ENCODE peak calls at places on chromosomes 2 and 18, in nine cellular contexts. One of them, this sample, is unnamed.

GRCh38 chr2:194992648-194993047 is 664.4 kb upstream of the SLC39A10 start:
- ATAC-seq in body of pancreas: no peak
- ATAC-seq in A549: no peak
- ATAC-seq in HCT116: no peak
- ATAC-seq in K562: no peak
- ATAC-seq in upper lobe of left lung: no peak
- ATAC-seq in right lobe of liver: no peak
- ATAC-seq in GM12878: no peak
- ATAC-seq in gastrocnemius medialis: no peak
- ATAC-seq in this sample: no peak

GRCh38 chr2:229901819-229902218 is 20.0 kb downstream of the TRIP12 start:
- ATAC-seq in gastrocnemius medialis: no peak
- ATAC-seq in K562: no peak
- ATAC-seq in GM12878: no peak
- ATAC-seq in right lobe of liver: peak; percentile 55
- ATAC-seq in HCT116: peak; percentile 87
- ATAC-seq in body of pancreas: peak; percentile 71
- ATAC-seq in upper lobe of left lung: no peak
- ATAC-seq in A549: peak; percentile 72
- ATAC-seq in this sample: no peak

GRCh38 chr2:27977623-27978312 is 87.2 kb downstream of the BABAM2 start:
- ATAC-seq in gastrocnemius medialis: peak; percentile 95
- ATAC-seq in right lobe of liver: no peak
- ATAC-seq in K562: no peak
- ATAC-seq in A549: peak; percentile 91
- ATAC-seq in HCT116: peak; percentile 85
- ATAC-seq in GM12878: no peak
- ATAC-seq in upper lobe of left lung: peak; percentile 22
- ATAC-seq in body of pancreas: no peak
- ATAC-seq in this sample: peak; percentile 48

GRCh38 chr18:27605107-27605834 is 420.2 kb upstream of the CHST9 start:
- ATAC-seq in A549: peak; percentile 91
- ATAC-seq in body of pancreas: peak; percentile 87
- ATAC-seq in HCT116: peak; percentile 77
- ATAC-seq in upper lobe of left lung: peak; percentile 68
- ATAC-seq in GM12878: peak; percentile 90
- ATAC-seq in K562: peak; percentile 80
- ATAC-seq in right lobe of liver: peak; percentile 97
- ATAC-seq in gastrocnemius medialis: peak; percentile 75
- ATAC-seq in this sample: no peak

GRCh38 chr2:37636209-37637077 is 35.0 kb downstream of the CDC42EP3 start:
- ATAC-seq in A549: no peak
- ATAC-seq in body of pancreas: no peak
- ATAC-seq in K562: no peak
- ATAC-seq in upper lobe of left lung: no peak
- ATAC-seq in HCT116: no peak
- ATAC-seq in GM12878: no peak
- ATAC-seq in gastrocnemius medialis: no peak
- ATAC-seq in right lobe of liver: peak; percentile 12
- ATAC-seq in this sample: no peak

GRCh38 chr18:34510926-34511325 is 199.2 kb upstream of the DTNA start:
- ATAC-seq in upper lobe of left lung: no peak
- ATAC-seq in K562: no peak
- ATAC-seq in GM12878: no peak
- ATAC-seq in gastrocnemius medialis: no peak
- ATAC-seq in HCT116: no peak
- ATAC-seq in A549: no peak
- ATAC-seq in body of pancreas: no peak
- ATAC-seq in right lobe of liver: no peak
- ATAC-seq in this sample: no peak

GRCh38 chr2:159090514-159091201 is 122.2 kb downstream of the TANC1 start:
- ATAC-seq in gastrocnemius medialis: no peak
- ATAC-seq in A549: no peak
- ATAC-seq in upper lobe of left lung: no peak
- ATAC-seq in body of pancreas: peak; percentile 54
- ATAC-seq in GM12878: peak; percentile 76
- ATAC-seq in right lobe of liver: peak; percentile 43
- ATAC-seq in HCT116: no peak
- ATAC-seq in K562: no peak
- ATAC-seq in this sample: peak; percentile 31

GRCh38 chr18:51038110-51038509 is 8.1 kb downstream of the SMAD4 start:
- ATAC-seq in right lobe of liver: peak; percentile 96
- ATAC-seq in K562: peak; percentile 34
- ATAC-seq in upper lobe of left lung: no peak
- ATAC-seq in A549: no peak
- ATAC-seq in gastrocnemius medialis: no peak
- ATAC-seq in HCT116: no peak
- ATAC-seq in body of pancreas: peak; percentile 81
- ATAC-seq in GM12878: no peak
- ATAC-seq in this sample: no peak

GRCh38 chr2:237309011-237309410 is 105.0 kb downstream of the COL6A3 start:
- ATAC-seq in right lobe of liver: no peak
- ATAC-seq in upper lobe of left lung: no peak
- ATAC-seq in body of pancreas: no peak
- ATAC-seq in HCT116: no peak
- ATAC-seq in gastrocnemius medialis: peak; percentile 62
- ATAC-seq in A549: no peak
- ATAC-seq in K562: no peak
- ATAC-seq in GM12878: no peak
- ATAC-seq in this sample: no peak

GRCh38 chr2:237306083-237306786 is 107.7 kb downstream of the COL6A3 start:
- ATAC-seq in K562: no peak
- ATAC-seq in upper lobe of left lung: no peak
- ATAC-seq in GM12878: no peak
- ATAC-seq in right lobe of liver: no peak
- ATAC-seq in HCT116: no peak
- ATAC-seq in body of pancreas: no peak
- ATAC-seq in gastrocnemius medialis: no peak
- ATAC-seq in A549: no peak
- ATAC-seq in this sample: no peak

GRCh38 chr2:237306787-237307170 is 107.2 kb downstream of the COL6A3 start:
- ATAC-seq in HCT116: no peak
- ATAC-seq in right lobe of liver: no peak
- ATAC-seq in upper lobe of left lung: no peak
- ATAC-seq in gastrocnemius medialis: no peak
- ATAC-seq in body of pancreas: no peak
- ATAC-seq in A549: no peak
- ATAC-seq in K562: no peak
- ATAC-seq in GM12878: no peak
- ATAC-seq in this sample: no peak

GRCh38 chr2:237305579-237305978 is 108.4 kb downstream of the COL6A3 start:
- ATAC-seq in K562: no peak
- ATAC-seq in GM12878: no peak
- ATAC-seq in upper lobe of left lung: no peak
- ATAC-seq in gastrocnemius medialis: no peak
- ATAC-seq in body of pancreas: no peak
- ATAC-seq in HCT116: no peak
- ATAC-seq in A549: no peak
- ATAC-seq in right lobe of liver: no peak
- ATAC-seq in this sample: no peak

DNA sequence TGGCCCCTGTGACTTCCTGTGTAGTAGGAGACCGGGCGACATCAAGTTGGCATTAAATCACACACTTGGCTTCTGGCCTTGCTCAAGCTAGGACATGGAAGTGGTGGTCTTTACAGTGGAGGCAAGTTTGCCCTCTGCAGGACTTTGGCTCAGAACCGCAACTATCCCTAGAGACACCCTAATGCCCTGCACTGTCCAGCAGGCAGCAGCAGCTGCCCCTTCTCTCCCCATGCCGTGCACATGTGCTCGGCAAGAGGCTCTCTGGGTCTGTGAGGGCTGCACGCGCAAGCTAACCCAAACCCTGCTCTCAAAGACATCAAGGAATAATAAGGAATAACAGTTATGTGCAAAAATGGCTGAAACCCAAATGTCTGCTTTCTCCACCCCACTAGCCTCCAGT is 106.5 kb downstream of the COL6A3 start:
- ATAC-seq in gastrocnemius medialis: no peak
- ATAC-seq in GM12878: no peak
- ATAC-seq in A549: peak; percentile 51
- ATAC-seq in HCT116: no peak
- ATAC-seq in upper lobe of left lung: no peak
- ATAC-seq in body of pancreas: no peak
- ATAC-seq in K562: no peak
- ATAC-seq in right lobe of liver: no peak
- ATAC-seq in this sample: no peak
- TF ChIP-seq POLR2A in gastrocnemius medialis: no peak
- TF ChIP-seq POLR2A in GM12878: no peak
- TF ChIP-seq POLR2A in A549: no peak
- TF ChIP-seq POLR2A in HCT116: no peak
- TF ChIP-seq POLR2A in upper lobe of left lung: no peak
- TF ChIP-seq POLR2A in body of pancreas: no peak
- TF ChIP-seq POLR2A in K562: no peak
- TF ChIP-seq POLR2A in right lobe of liver: no peak
- TF ChIP-seq POLR2A in this sample: no peak

GRCh38 chr18:78563110-78563509 is 416.5 kb upstream of the SALL3 start:
- ATAC-seq in right lobe of liver: no peak
- ATAC-seq in A549: no peak
- ATAC-seq in K562: no peak
- ATAC-seq in gastrocnemius medialis: no peak
- ATAC-seq in HCT116: no peak
- ATAC-seq in GM12878: no peak
- ATAC-seq in upper lobe of left lung: no peak
- ATAC-seq in body of pancreas: no peak
- ATAC-seq in this sample: no peak

GRCh38 chr18:78566720-78567119 is 412.9 kb upstream of the SALL3 start:
- ATAC-seq in right lobe of liver: no peak
- ATAC-seq in body of pancreas: no peak
- ATAC-seq in upper lobe of left lung: no peak
- ATAC-seq in GM12878: no peak
- ATAC-seq in HCT116: no peak
- ATAC-seq in A549: no peak
- ATAC-seq in K562: no peak
- ATAC-seq in gastrocnemius medialis: no peak
- ATAC-seq in this sample: no peak

GRCh38 chr18:78564030-78564429 is 415.6 kb upstream of the SALL3 start:
- ATAC-seq in HCT116: no peak
- ATAC-seq in upper lobe of left lung: no peak
- ATAC-seq in K562: no peak
- ATAC-seq in right lobe of liver: no peak
- ATAC-seq in gastrocnemius medialis: no peak
- ATAC-seq in GM12878: no peak
- ATAC-seq in A549: no peak
- ATAC-seq in body of pancreas: no peak
- ATAC-seq in this sample: no peak

GRCh38 chr18:78566065-78566464 is 413.6 kb upstream of the SALL3 start:
- ATAC-seq in A549: no peak
- ATAC-seq in upper lobe of left lung: no peak
- ATAC-seq in K562: no peak
- ATAC-seq in gastrocnemius medialis: no peak
- ATAC-seq in HCT116: no peak
- ATAC-seq in GM12878: no peak
- ATAC-seq in body of pancreas: no peak
- ATAC-seq in right lobe of liver: no peak
- ATAC-seq in this sample: no peak

GRCh38 chr18:78565240-78565639 is 414.4 kb upstream of the SALL3 start:
- ATAC-seq in body of pancreas: no peak
- ATAC-seq in HCT116: no peak
- ATAC-seq in upper lobe of left lung: peak; percentile 28
- ATAC-seq in A549: no peak
- ATAC-seq in GM12878: no peak
- ATAC-seq in right lobe of liver: no peak
- ATAC-seq in gastrocnemius medialis: no peak
- ATAC-seq in K562: no peak
- ATAC-seq in this sample: no peak
- TF ChIP-seq POLR2A in body of pancreas: no peak
- TF ChIP-seq POLR2A in HCT116: no peak
- TF ChIP-seq POLR2A in upper lobe of left lung: no peak
- TF ChIP-seq POLR2A in A549: no peak
- TF ChIP-seq POLR2A in GM12878: no peak
- TF ChIP-seq POLR2A in right lobe of liver: no peak
- TF ChIP-seq POLR2A in gastrocnemius medialis: no peak
- TF ChIP-seq POLR2A in K562: no peak
- TF ChIP-seq POLR2A in this sample: no peak

GRCh38 chr2:19987936-19988335 is 2.0 kb downstream of the WDR35 start:
- ATAC-seq in upper lobe of left lung: no peak
- ATAC-seq in A549: no peak
- ATAC-seq in HCT116: no peak
- ATAC-seq in K562: no peak
- ATAC-seq in gastrocnemius medialis: no peak
- ATAC-seq in GM12878: peak; percentile 91
- ATAC-seq in body of pancreas: no peak
- ATAC-seq in right lobe of liver: no peak
- ATAC-seq in this sample: no peak

GRCh38 chr2:19990416-19990728 is 467 bp upstream of the WDR35 start:
- ATAC-seq in body of pancreas: no peak
- ATAC-seq in GM12878: no peak
- ATAC-seq in HCT116: no peak
- ATAC-seq in gastrocnemius medialis: no peak
- ATAC-seq in right lobe of liver: no peak
- ATAC-seq in A549: no peak
- ATAC-seq in upper lobe of left lung: no peak
- ATAC-seq in K562: no peak
- ATAC-seq in this sample: no peak

GRCh38 chr2:19989342-19989680 is 594 bp downstream of the WDR35 start:
- ATAC-seq in K562: peak; percentile 56
- ATAC-seq in body of pancreas: no peak
- ATAC-seq in A549: peak; percentile 11
- ATAC-seq in gastrocnemius medialis: peak; percentile 14
- ATAC-seq in GM12878: no peak
- ATAC-seq in upper lobe of left lung: no peak
- ATAC-seq in right lobe of liver: no peak
- ATAC-seq in HCT116: peak; percentile 3
- ATAC-seq in this sample: no peak

GRCh38 chr2:19988600-19988999 is 1.3 kb downstream of the WDR35 start:
- ATAC-seq in body of pancreas: no peak
- ATAC-seq in K562: no peak
- ATAC-seq in gastrocnemius medialis: no peak
- ATAC-seq in right lobe of liver: no peak
- ATAC-seq in upper lobe of left lung: no peak
- ATAC-seq in HCT116: no peak
- ATAC-seq in A549: no peak
- ATAC-seq in GM12878: no peak
- ATAC-seq in this sample: no peak

GRCh38 chr2:19989681-19990415 is at the start of gene WDR35:
- ATAC-seq in right lobe of liver: peak; percentile 99
- ATAC-seq in A549: peak; percentile 98
- ATAC-seq in K562: peak; percentile 97
- ATAC-seq in upper lobe of left lung: peak; percentile 93
- ATAC-seq in HCT116: peak; percentile 95
- ATAC-seq in GM12878: peak; percentile 94
- ATAC-seq in body of pancreas: peak; percentile 99
- ATAC-seq in gastrocnemius medialis: peak; percentile 96
- ATAC-seq in this sample: peak; percentile 97
- TF ChIP-seq POLR2A in right lobe of liver: peak; percentile 40
- TF ChIP-seq POLR2A in A549: peak; percentile 99
- TF ChIP-seq POLR2A in K562: peak; percentile 45
- TF ChIP-seq POLR2A in upper lobe of left lung: peak; percentile 32
- TF ChIP-seq POLR2A in HCT116: no peak
- TF ChIP-seq POLR2A in GM12878: peak; percentile 80
- TF ChIP-seq POLR2A in body of pancreas: peak; percentile 63
- TF ChIP-seq POLR2A in gastrocnemius medialis: peak; percentile 50
- TF ChIP-seq POLR2A in this sample: peak; percentile 52

GRCh38 chr2:32043561-32043960 is 4.0 kb upstream of the DPY30 start:
- ATAC-seq in HCT116: no peak
- ATAC-seq in A549: no peak
- ATAC-seq in body of pancreas: no peak
- ATAC-seq in upper lobe of left lung: no peak
- ATAC-seq in K562: no peak
- ATAC-seq in right lobe of liver: no peak
- ATAC-seq in GM12878: no peak
- ATAC-seq in gastrocnemius medialis: no peak
- ATAC-seq in this sample: no peak

DNA sequence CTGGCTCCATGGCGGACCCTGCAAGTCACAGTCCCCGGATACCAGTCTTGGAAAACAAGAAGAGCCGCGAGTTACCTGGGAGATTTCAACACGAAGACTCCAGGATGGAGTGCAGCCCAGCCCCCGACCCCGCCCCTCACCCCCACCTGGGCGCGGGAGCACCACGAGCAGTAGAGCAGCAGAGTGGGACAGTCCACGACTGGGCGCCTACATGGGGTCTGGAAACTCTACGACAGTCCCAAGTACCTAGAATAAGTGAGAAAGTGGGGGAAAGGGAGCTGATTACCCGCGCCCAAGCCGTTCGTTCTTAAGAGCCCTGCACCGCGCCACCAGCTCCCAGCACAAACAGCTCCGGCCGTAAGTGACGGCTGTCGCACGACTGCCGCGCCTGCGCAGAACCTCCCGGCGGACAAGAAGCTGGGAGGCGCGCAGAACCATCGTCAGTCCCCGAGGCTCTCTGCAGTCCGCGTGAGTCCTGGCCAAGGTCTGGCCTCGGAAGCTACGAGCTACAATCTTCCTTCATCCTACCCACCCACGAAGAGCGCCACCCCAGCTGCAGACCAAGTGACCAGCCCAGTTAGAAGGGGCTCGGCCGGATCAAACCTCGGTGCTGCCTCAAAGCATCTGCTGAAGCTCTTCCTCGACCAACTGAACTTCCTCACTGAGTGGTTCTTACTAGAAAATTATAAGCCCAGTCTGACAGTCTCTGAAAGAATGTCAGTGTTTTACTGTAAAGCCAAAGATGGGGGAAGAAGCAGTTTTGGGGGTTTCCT is at the start of gene DPY30:
- ATAC-seq in right lobe of liver: peak; percentile 99
- ATAC-seq in HCT116: peak; percentile 90
- ATAC-seq in gastrocnemius medialis: peak; percentile 97
- ATAC-seq in GM12878: peak; percentile 98
- ATAC-seq in A549: peak; percentile 95
- ATAC-seq in upper lobe of left lung: peak; percentile 98
- ATAC-seq in body of pancreas: peak; percentile 99
- ATAC-seq in K562: peak; percentile 93
- ATAC-seq in this sample: peak; percentile 98
- TF ChIP-seq POLR2A in right lobe of liver: peak; percentile 80
- TF ChIP-seq POLR2A in HCT116: peak; percentile 99
- TF ChIP-seq POLR2A in gastrocnemius medialis: peak; percentile 75
- TF ChIP-seq POLR2A in GM12878: peak; percentile 100
- TF ChIP-seq POLR2A in A549: peak; percentile 100
- TF ChIP-seq POLR2A in upper lobe of left lung: peak; percentile 89
- TF ChIP-seq POLR2A in body of pancreas: peak; percentile 93
- TF ChIP-seq POLR2A in K562: peak; percentile 98
- TF ChIP-seq POLR2A in this sample: peak; percentile 71